ENCODE peak calls at places on chromosomes 3 and 15, in six cellular contexts. One of them, this sample, is unnamed.

GRCh38 chr15:23877502-23878412 is 190.7 kb upstream of the NDN start:
- DNase-seq in brain microvascular endothelial cell: no peak
- DNase-seq in T1000: no peak
- DNase-seq in Right ventricle myocardium superior: no peak
- DNase-seq in EL: no peak
- DNase-seq in activated CD4-positive, alpha-beta T cell treated with anti-CD3 and anti-CD28 coated beads, Interleukin-2, amount 10 ng/mL, durations not matched to agents 7 days and 5 days: peak
- DNase-seq in this sample: peak

GRCh38 chr3:73925045-73925444 is 300.3 kb upstream of the PDZRN3 start:
- DNase-seq in brain microvascular endothelial cell: no peak
- DNase-seq in T1000: no peak
- DNase-seq in Right ventricle myocardium superior: no peak
- DNase-seq in EL: no peak
- DNase-seq in activated CD4-positive, alpha-beta T cell treated with anti-CD3 and anti-CD28 coated beads, Interleukin-2, amount 10 ng/mL, durations not matched to agents 7 days and 5 days: no peak
- DNase-seq in this sample: no peak

GRCh38 chr15:87326274-87326673 is 930.3 kb downstream of the NTRK3 start:
- DNase-seq in brain microvascular endothelial cell: no peak
- DNase-seq in T1000: no peak
- DNase-seq in Right ventricle myocardium superior: no peak
- DNase-seq in EL: peak
- DNase-seq in activated CD4-positive, alpha-beta T cell treated with anti-CD3 and anti-CD28 coated beads, Interleukin-2, amount 10 ng/mL, durations not matched to agents 7 days and 5 days: no peak
- DNase-seq in this sample: no peak

GRCh38 chr3:61612211-61612995 is 51.0 kb downstream of the PTPRG start:
- DNase-seq in brain microvascular endothelial cell: peak
- DNase-seq in T1000: no peak
- DNase-seq in Right ventricle myocardium superior: no peak
- DNase-seq in EL: peak
- DNase-seq in activated CD4-positive, alpha-beta T cell treated with anti-CD3 and anti-CD28 coated beads, Interleukin-2, amount 10 ng/mL, durations not matched to agents 7 days and 5 days: no peak
- DNase-seq in this sample: no peak

GRCh38 chr3:160134964-160135363 is 90.3 kb upstream of the C3orf80 start:
- DNase-seq in brain microvascular endothelial cell: no peak
- DNase-seq in T1000: no peak
- DNase-seq in Right ventricle myocardium superior: no peak
- DNase-seq in EL: peak
- DNase-seq in activated CD4-positive, alpha-beta T cell treated with anti-CD3 and anti-CD28 coated beads, Interleukin-2, amount 10 ng/mL, durations not matched to agents 7 days and 5 days: no peak
- DNase-seq in this sample: no peak

GRCh38 chr3:48271763-48272498 is 31.0 kb downstream of the ZNF589 start:
- DNase-seq in brain microvascular endothelial cell: no peak
- DNase-seq in T1000: no peak
- DNase-seq in Right ventricle myocardium superior: no peak
- DNase-seq in EL: no peak
- DNase-seq in activated CD4-positive, alpha-beta T cell treated with anti-CD3 and anti-CD28 coated beads, Interleukin-2, amount 10 ng/mL, durations not matched to agents 7 days and 5 days: no peak
- DNase-seq in this sample: peak

GRCh38 chr15:101657968-101658784 is 6.0 kb upstream of the TM2D3 start:
- DNase-seq in brain microvascular endothelial cell: no peak
- DNase-seq in T1000: no peak
- DNase-seq in Right ventricle myocardium superior: peak
- DNase-seq in EL: no peak
- DNase-seq in activated CD4-positive, alpha-beta T cell treated with anti-CD3 and anti-CD28 coated beads, Interleukin-2, amount 10 ng/mL, durations not matched to agents 7 days and 5 days: no peak
- DNase-seq in this sample: no peak

GRCh38 chr15:90762109-90762508 is 45.0 kb downstream of the BLM start:
- DNase-seq in brain microvascular endothelial cell: peak
- DNase-seq in T1000: no peak
- DNase-seq in Right ventricle myocardium superior: peak
- DNase-seq in EL: no peak
- DNase-seq in activated CD4-positive, alpha-beta T cell treated with anti-CD3 and anti-CD28 coated beads, Interleukin-2, amount 10 ng/mL, durations not matched to agents 7 days and 5 days: no peak
- DNase-seq in this sample: no peak

GRCh38 chr15:75736256-75736655 is 23.6 kb upstream of the CSPG4 start:
- DNase-seq in brain microvascular endothelial cell: no peak
- DNase-seq in T1000: no peak
- DNase-seq in Right ventricle myocardium superior: no peak
- DNase-seq in EL: no peak
- DNase-seq in activated CD4-positive, alpha-beta T cell treated with anti-CD3 and anti-CD28 coated beads, Interleukin-2, amount 10 ng/mL, durations not matched to agents 7 days and 5 days: no peak
- DNase-seq in this sample: peak

GRCh38 chr15:58275785-58276184 is 137.6 kb downstream of the AQP9 start:
- DNase-seq in brain microvascular endothelial cell: no peak
- DNase-seq in T1000: no peak
- DNase-seq in Right ventricle myocardium superior: no peak
- DNase-seq in EL: no peak
- DNase-seq in activated CD4-positive, alpha-beta T cell treated with anti-CD3 and anti-CD28 coated beads, Interleukin-2, amount 10 ng/mL, durations not matched to agents 7 days and 5 days: no peak
- DNase-seq in this sample: no peak

GRCh38 chr3:176577462-176577861 is 619.8 kb downstream of the TBL1XR1 start:
- DNase-seq in brain microvascular endothelial cell: no peak
- DNase-seq in T1000: no peak
- DNase-seq in Right ventricle myocardium superior: no peak
- DNase-seq in EL: no peak
- DNase-seq in activated CD4-positive, alpha-beta T cell treated with anti-CD3 and anti-CD28 coated beads, Interleukin-2, amount 10 ng/mL, durations not matched to agents 7 days and 5 days: no peak
- DNase-seq in this sample: no peak